ENCODE peak calls at places on chromosomes 3 and 15, in seven cellular contexts. H is heart right ventricle; U is occipital lobe; K is AG09319; Z is activated T-cell treated with anti-CD3 and anti-CD28 coated beads, Interleukin-2, amount 50 U/mL, for 48 hours; F is stimulated activated naive B cell treated with anti-CD40 and anti-IgM and Interleukin-4, amounts not matched to agents 10 μg/mL and 1 μg/mL and 100 μg/mL, for 72 hours; O is left ventricle myocardium superior. J is an unnamed sample.

GRCh38 chr3:8900065-8900464 is 63.2 kb downstream of the RAD18 start:
- DNase-seq in H (no peak), U (no peak), K (no peak), Z (no peak), F (no peak), O (no peak), J (peak; percentile 10)

GRCh38 chr3:17384567-17385296 is 357.7 kb downstream of the TBC1D5 start:
- DNase-seq in H (no peak), U (no peak), K (no peak), Z (no peak), F (no peak), O (no peak), J (peak; percentile 28)

GRCh38 chr3:46559030-46559704 is 6.9 kb downstream of the LRRC2 start:
- DNase-seq in H (no peak), U (no peak), K (no peak), Z (no peak), F (no peak), O (no peak), J (no peak)

GRCh38 chr3:32106929-32107362 is 526 bp downstream of the GPD1L start:
- DNase-seq in H (peak; percentile 57), U (no peak), K (no peak), Z (no peak), F (no peak), O (peak; percentile 71), J (peak; percentile 7)

GRCh38 chr15:65072617-65073016 is 3.9 kb upstream of the KBTBD13 start:
- DNase-seq in H (no peak), U (no peak), K (no peak), Z (no peak), F (no peak), O (no peak), J (no peak)

GRCh38 chr15:41848595-41848994 is 9.9 kb downstream of the PLA2G4B start:
- DNase-seq in H (no peak), U (no peak), K (no peak), Z (peak; percentile 79), F (no peak), O (no peak), J (peak; percentile 19)

GRCh38 chr15:58331562-58331902 is 100.3 kb upstream of the LIPC start:
- DNase-seq in H (no peak), U (no peak), K (no peak), Z (no peak), F (no peak), O (no peak), J (no peak)

GRCh38 chr3:128222771-128223386 is 69.6 kb downstream of the EEFSEC start:
- DNase-seq in H (no peak), U (no peak), K (no peak), Z (no peak), F (no peak), O (no peak), J (no peak)

GRCh38 chr3:122992138-122992537 is 35.4 kb downstream of the SEMA5B start:
- DNase-seq in H (no peak), U (no peak), K (no peak), Z (no peak), F (no peak), O (no peak), J (no peak)

GRCh38 chr3:76132154-76132470 is 346.8 kb upstream of the ZNF717 start:
- DNase-seq in H (no peak), U (no peak), K (no peak), Z (no peak), F (no peak), O (no peak), J (no peak)

GRCh38 chr15:40333922-40334492 is 6.7 kb downstream of the CCDC9B start:
- DNase-seq in H (peak; percentile 65), U (peak; percentile 13), K (no peak), Z (peak; percentile 44), F (peak; percentile 30), O (peak; percentile 79), J (peak; percentile 75)

GRCh38 chr3:179971280-179971679 is 65.5 kb downstream of the PEX5L start:
- DNase-seq in H (no peak), U (no peak), K (no peak), Z (no peak), F (no peak), O (no peak), J (no peak)

J was measured in fibroblast of lung.